ENCODE peak calls at places on chromosomes 13 and 19, in four cellular contexts. O is GM12878, V is HL-60, U is K562. B is an unnamed sample.

GRCh38 chr13:98972627-98973026 is 5.2 kb downstream of the DOCK9 start:
- DNase-seq in V (no peak), O (no peak), U (no peak), B (no peak)

GRCh38 chr13:46743191-46743590 is 53.8 kb downstream of the ESD start:
- DNase-seq in U (no peak), V (no peak), O (no peak), B (no peak)

GRCh38 chr13:19713186-19713965 is 69.4 kb downstream of the PSPC1 start:
- DNase-seq in V (no peak), U (peak), O (peak), B (no peak)

GRCh38 chr13:30113531-30113930 is 193.8 kb downstream of the KATNAL1 start:
- DNase-seq in V (no peak), O (no peak), U (peak), B (no peak)

GRCh38 chr19:48391100-48392005 is at the start of gene KDELR1:
- DNase-seq in O (no peak), V (peak), U (peak), B (peak)

GRCh38 chr19:33273881-33274662 is 28.3 kb downstream of the CEBPA start:
- DNase-seq in U (no peak), O (no peak), V (peak), B (no peak)

GRCh38 chr13:29452773-29453574 is 142.5 kb downstream of the SLC7A1 start:
- DNase-seq in V (no peak), U (no peak), O (no peak), B (no peak)

GRCh38 chr19:1245884-1246816 is 2.2 kb upstream of the MIDN start:
- DNase-seq in V (no peak), O (no peak), U (no peak), B (no peak)

GRCh38 chr13:27919299-27919933 is 384 bp upstream of the PDX1 start:
- DNase-seq in U (peak), V (no peak), O (no peak), B (no peak)

GRCh38 chr13:37729876-37730275 is 131.3 kb upstream of the POSTN start:
- DNase-seq in U (no peak), O (no peak), V (no peak), B (no peak)

GRCh38 chr13:92838786-92839185 is 387.8 kb upstream of the GPC6 start:
- DNase-seq in O (no peak), V (no peak), U (no peak), B (no peak)

GRCh38 chr13:42652642-42653415 is 78.9 kb downstream of the TNFSF11 start:
- DNase-seq in V (no peak), U (no peak), O (no peak), B (no peak)

GRCh38 chr13:46359731-46360130 is 27.3 kb downstream of the RUBCNL start:
- DNase-seq in V (no peak), O (no peak), U (no peak), B (no peak)

GRCh38 chr19:5200844-5201243 is 139.8 kb downstream of the PTPRS start:
- DNase-seq in U (no peak), V (no peak), O (no peak), B (no peak)

GRCh38 chr13:52779028-52779612 is 39.5 kb upstream of the CNMD start:
- DNase-seq in O (no peak), U (no peak), V (no peak), B (no peak)

GRCh38 chr13:33284916-33285315 is 639 bp downstream of the STARD13 start:
- DNase-seq in U (no peak), V (no peak), O (no peak), B (no peak)

GRCh38 chr13:83019986-83020385 is 862.3 kb downstream of the SLITRK1 start:
- DNase-seq in U (no peak), V (no peak), O (no peak), B (no peak)

GRCh38 chr13:39196957-39197644 is 158.8 kb downstream of the NHLRC3 start:
- DNase-seq in U (no peak), V (no peak), O (no peak), B (no peak)

GRCh38 chr13:73975767-73976166 is 158.4 kb downstream of the KLF12 start:
- DNase-seq in V (no peak), U (no peak), O (no peak), B (no peak)

GRCh38 chr13:98672947-98673545 is 79.4 kb downstream of the SLC15A1 start:
- DNase-seq in V (peak), U (peak), O (peak), B (peak)

GRCh38 chr13:65926750-65927171 is 1303.4 kb downstream of the PCDH9 start:
- DNase-seq in V (peak), O (no peak), U (peak), B (no peak)

GRCh38 chr19:41025871-41026270 is 34.8 kb downstream of the CYP2B6 start:
- DNase-seq in U (no peak), V (no peak), O (no peak), B (no peak)

GRCh38 chr13:94168784-94169512 is 310.5 kb downstream of the DCT start:
- DNase-seq in U (no peak), O (no peak), V (no peak), B (no peak)

GRCh38 chr13:63198076-63198475 is 1782.4 kb upstream of the PCDH20 start:
- DNase-seq in V (no peak), O (no peak), U (no peak), B (no peak)

GRCh38 chr13:101567841-101568240 is 115.4 kb downstream of the ITGBL1 start:
- DNase-seq in V (no peak), O (no peak), U (no peak), B (no peak)

GRCh38 chr19:15432018-15432494 is 13.3 kb upstream of the AKAP8L start:
- DNase-seq in V (no peak), O (no peak), U (peak), B (peak)

GRCh38 chr13:98187155-98187726 is 10.2 kb upstream of the RNF113B start:
- DNase-seq in U (no peak), V (no peak), O (no peak), B (no peak)

GRCh38 chr13:82370306-82370705 is 1512.0 kb downstream of the SLITRK1 start:
- DNase-seq in O (no peak), V (no peak), U (no peak), B (no peak)

GRCh38 chr19:32581704-32582164 is 744 bp downstream of the PDCD5 start:
- DNase-seq in O (no peak), V (no peak), U (peak), B (no peak)

DNA sequence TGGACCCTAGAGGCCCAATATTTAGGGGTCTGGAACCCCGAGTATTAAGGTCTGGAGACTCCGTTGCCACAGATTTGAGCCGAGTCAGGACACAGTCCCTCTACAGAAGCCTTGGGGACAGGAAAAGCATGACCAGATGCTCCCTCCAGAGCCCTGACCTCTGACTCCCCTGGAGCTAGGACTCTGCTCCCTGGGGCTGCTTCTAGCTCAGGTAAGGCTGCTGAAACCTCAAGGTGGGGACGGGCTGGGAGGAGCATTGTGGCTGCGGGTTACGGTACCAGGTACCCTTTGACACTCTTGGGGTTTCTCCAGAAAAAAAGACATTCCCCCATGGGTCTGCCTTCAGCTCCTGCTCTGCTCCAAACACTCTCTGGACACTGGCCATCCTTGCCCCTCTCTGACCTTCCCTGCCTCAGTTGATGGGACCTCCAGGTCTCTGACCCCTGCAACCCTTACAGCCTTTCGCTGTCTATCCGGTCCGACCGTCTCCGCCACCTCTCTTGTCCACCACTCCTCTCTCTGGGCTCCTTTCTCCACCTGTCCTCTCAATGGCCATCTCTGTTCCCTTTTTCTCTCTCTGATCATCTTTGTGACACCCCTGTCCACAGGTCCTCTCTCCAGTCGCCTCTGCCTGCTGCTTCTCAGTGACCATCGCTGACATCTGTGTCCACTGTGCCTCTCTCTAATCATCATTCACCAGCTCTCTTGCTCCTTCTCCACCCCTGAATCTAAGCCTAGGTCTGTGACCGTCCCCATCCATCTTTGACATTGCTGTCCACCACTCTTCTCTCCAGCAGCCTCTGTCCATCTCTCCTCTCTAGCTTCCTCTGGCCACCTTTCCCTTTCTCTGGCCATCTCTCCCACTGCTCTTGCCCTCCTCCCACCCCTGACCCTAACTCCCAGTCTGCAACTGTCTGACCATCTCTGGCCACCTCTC is 1.4 kb downstream of the LRFN3 start:
- DNase-seq in O (no peak), U (no peak), V (no peak), B (no peak)
- TF ChIP-seq SPI1 in O (no peak), U (no peak), V (no peak), B (no peak)

DNA sequence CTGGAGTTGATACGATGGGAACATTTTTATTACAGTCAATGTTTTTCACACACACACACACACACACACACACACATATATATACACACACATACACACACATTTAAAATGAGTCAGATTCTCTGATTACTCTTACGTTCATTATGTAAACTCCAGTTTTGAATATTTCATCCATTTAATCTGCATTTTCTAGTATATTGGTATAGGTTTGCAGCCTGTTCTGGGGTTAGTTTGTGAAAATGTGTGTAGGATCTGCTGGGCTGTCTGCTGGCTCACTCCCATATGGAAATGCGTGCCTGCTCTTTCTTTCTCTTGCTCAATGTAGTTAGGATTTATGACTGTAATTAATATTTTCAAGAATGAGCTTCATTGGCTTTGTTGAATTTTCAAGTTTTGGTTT is 7.1 kb downstream of the LILRB2 start:
- DNase-seq in V (no peak), U (no peak), O (no peak), B (no peak)
- TF ChIP-seq SPI1 in V (no peak), U (no peak), O (no peak), B (no peak)

GRCh38 chr19:57280913-57281425 is 684 bp downstream of the ZNF460 start:
- DNase-seq in U (no peak), V (peak), O (no peak), B (no peak)
- TF ChIP-seq SPI1 in U (peak), V (peak), O (peak), B (peak)

GRCh38 chr13:106526748-106527488 is 8.5 kb downstream of the EFNB2 start:
- DNase-seq in U (no peak), O (no peak), V (no peak), B (no peak)
- TF ChIP-seq SPI1 in U (no peak), O (no peak), V (no peak), B (no peak)

GRCh38 chr19:44603201-44603945 is 10.0 kb upstream of the IGSF23 start:
- DNase-seq in U (no peak), O (no peak), V (no peak), B (no peak)
- TF ChIP-seq SPI1 in U (no peak), O (no peak), V (no peak), B (no peak)

DNA sequence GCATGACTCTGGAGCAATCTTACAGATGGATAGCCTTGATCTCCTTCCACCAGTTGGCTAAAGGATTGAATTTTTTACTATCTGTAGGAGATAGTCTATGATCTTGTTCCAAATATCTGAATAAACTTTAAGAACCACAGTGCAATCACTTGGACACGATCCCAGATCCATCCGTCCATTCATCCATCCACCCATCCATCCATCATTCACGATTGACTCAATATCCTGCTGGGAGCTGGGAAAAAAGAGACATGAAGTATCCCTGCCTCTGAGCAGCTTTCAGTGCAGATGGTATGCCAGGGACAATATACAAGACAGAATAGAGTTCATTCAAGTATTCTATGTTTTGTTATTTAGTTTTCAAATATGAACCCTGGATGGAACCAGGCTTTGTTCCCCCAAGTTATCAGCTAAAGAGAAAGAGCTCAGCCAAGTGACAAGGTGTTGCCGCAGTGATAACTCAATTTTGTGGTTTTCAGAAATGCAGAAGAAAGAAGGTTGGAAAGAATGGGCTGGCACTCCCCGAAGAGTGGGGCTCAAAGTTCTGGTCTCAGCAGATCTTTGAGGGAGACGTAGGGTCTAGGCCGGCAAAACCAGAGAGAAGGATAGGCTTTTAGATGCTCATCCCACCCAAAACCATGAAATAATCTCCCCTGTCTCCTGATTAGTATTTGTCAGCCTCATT is 66.3 kb downstream of the IRS2 start:
- DNase-seq in V (no peak), U (peak), O (no peak), B (no peak)
- TF ChIP-seq SPI1 in V (no peak), U (no peak), O (no peak), B (no peak)

DNA sequence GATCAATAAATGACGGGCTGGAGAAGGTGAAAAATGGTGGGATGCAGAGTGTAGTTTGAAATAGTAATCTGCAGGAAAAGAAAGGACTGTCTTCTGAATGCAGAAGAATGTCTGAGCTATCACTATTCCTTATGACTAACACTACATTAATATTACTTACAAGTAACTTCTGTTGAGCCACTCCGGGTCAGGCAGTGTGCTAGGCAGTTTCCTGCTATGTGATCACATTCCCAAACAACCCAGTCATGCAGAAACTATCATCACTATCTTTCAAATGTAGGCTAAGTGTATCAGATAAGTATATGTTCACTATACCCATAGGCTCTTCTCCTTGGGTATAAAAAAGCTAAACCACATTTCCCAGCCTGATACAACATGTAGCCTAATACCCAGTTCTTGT is 6.6 kb downstream of the ZNF599 start:
- DNase-seq in U (no peak), O (no peak), V (no peak), B (no peak)
- TF ChIP-seq SPI1 in U (no peak), O (no peak), V (no peak), B (no peak)

DNA sequence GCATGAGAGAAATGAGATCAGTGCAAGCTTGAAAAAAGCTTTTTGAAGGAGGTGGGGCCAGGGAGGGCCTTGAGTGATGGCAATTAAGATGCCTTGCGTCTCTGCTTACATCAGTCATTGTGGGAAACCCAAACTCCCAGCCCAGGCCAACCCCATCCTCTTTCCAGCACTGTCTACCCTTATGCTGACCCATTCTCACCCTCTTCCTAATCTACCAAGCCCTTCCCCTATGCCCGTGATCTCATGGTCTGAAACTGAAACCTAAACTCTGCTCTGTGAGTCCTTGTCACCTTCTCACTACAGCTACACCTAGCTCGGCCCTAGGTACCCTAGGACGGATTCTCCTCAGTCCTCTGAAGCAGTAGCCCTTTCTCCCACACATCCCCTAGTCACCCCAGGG is 36.0 kb upstream of the SERP2 start:
- DNase-seq in O (no peak), V (no peak), U (no peak), B (no peak)
- TF ChIP-seq SPI1 in O (no peak), V (no peak), U (no peak), B (no peak)